ENCODE peak calls at places on chromosomes 13 and 19, in ten cellular contexts. U is cardiac muscle cell; I is keratinocyte; G is ascending aorta; Z is PC-9; J is tibial artery; L is psoas muscle; M is cardiac fibroblast; D is AG04450; C is CD8-positive, alpha-beta T cell. V is an unnamed sample.

GRCh38 chr13:61136515-61136914 is 279.1 kb downstream of the PCDH20 start:
- DNase-seq in U (no peak), I (no peak), G (no peak), Z (no peak), J (no peak), L (no peak), M (no peak), D (no peak), C (no peak), V (no peak)

GRCh38 chr19:57887195-57887941 is 1.5 kb downstream of the ZNF814 start:
- DNase-seq in U (peak), I (no peak), G (no peak), Z (no peak), J (no peak), L (no peak), M (peak), D (no peak), C (no peak), V (peak)

GRCh38 chr13:110869805-110870706 is 44.8 kb downstream of the ANKRD10 start:
- DNase-seq in U (peak), I (peak), G (peak), Z (peak), J (peak), L (peak), M (peak), D (peak), C (no peak), V (peak)

GRCh38 chr13:113859311-113860050 is 4.4 kb downstream of the GAS6 start:
- DNase-seq in U (no peak), I (no peak), G (no peak), Z (no peak), J (no peak), L (no peak), M (no peak), D (no peak), C (no peak), V (no peak)

GRCh38 chr13:23289917-23290357 is 109.2 kb downstream of the SGCG start:
- DNase-seq in U (no peak), I (peak), G (no peak), Z (no peak), J (no peak), L (no peak), M (peak), D (peak), C (no peak), V (peak)

GRCh38 chr19:15452111-15453047 is 2.6 kb upstream of the WIZ start:
- DNase-seq in U (peak), I (peak), G (peak), Z (peak), J (peak), L (peak), M (peak), D (peak), C (no peak), V (no peak)

GRCh38 chr13:33194820-33195692 is 90.5 kb downstream of the STARD13 start:
- DNase-seq in U (no peak), I (no peak), G (peak), Z (peak), J (no peak), L (no peak), M (peak), D (peak), C (no peak), V (no peak)

GRCh38 chr19:35299523-35300339 is 7.8 kb downstream of the MAG start:
- DNase-seq in U (peak), I (no peak), G (no peak), Z (no peak), J (no peak), L (no peak), M (no peak), D (no peak), C (no peak), V (no peak)

GRCh38 chr13:44842158-44842557 is 147.1 kb downstream of the NUFIP1 start:
- DNase-seq in U (no peak), I (no peak), G (no peak), Z (peak), J (no peak), L (no peak), M (peak), D (no peak), C (no peak), V (no peak)

GRCh38 chr19:40578442-40578908 is 1.8 kb downstream of the SHKBP1 start:
- DNase-seq in U (no peak), I (no peak), G (no peak), Z (no peak), J (no peak), L (no peak), M (peak), D (no peak), C (no peak), V (no peak)

GRCh38 chr13:74142257-74142656 is 8.1 kb upstream of the KLF12 start:
- DNase-seq in U (no peak), I (no peak), G (no peak), Z (no peak), J (no peak), L (no peak), M (no peak), D (no peak), C (no peak), V (no peak)

GRCh38 chr19:22523940-22524339 is 101.8 kb upstream of the ZNF98 start:
- DNase-seq in U (no peak), I (no peak), G (no peak), Z (no peak), J (no peak), L (no peak), M (no peak), D (no peak), C (no peak), V (no peak)

GRCh38 chr13:23443878-23444277 is 10.4 kb upstream of the SACS start:
- DNase-seq in U (no peak), I (no peak), G (no peak), Z (no peak), J (no peak), L (no peak), M (no peak), D (no peak), C (no peak), V (no peak)

GRCh38 chr19:12754465-12755196 is 3.0 kb downstream of the BEST2 start:
- DNase-seq in U (no peak), I (no peak), G (no peak), Z (no peak), J (no peak), L (no peak), M (no peak), D (no peak), C (no peak), V (no peak)

GRCh38 chr19:12751635-12752034 is at the start of gene BEST2:
- DNase-seq in U (no peak), I (no peak), G (no peak), Z (no peak), J (no peak), L (no peak), M (no peak), D (no peak), C (no peak), V (no peak)

GRCh38 chr19:12750851-12751250 is 740 bp upstream of the BEST2 start:
- DNase-seq in U (no peak), I (no peak), G (no peak), Z (no peak), J (no peak), L (no peak), M (no peak), D (no peak), C (no peak), V (no peak)

GRCh38 chr19:12749938-12750521 is 1.6 kb upstream of the BEST2 start:
- DNase-seq in U (no peak), I (no peak), G (no peak), Z (no peak), J (no peak), L (no peak), M (peak), D (no peak), C (no peak), V (no peak)

GRCh38 chr19:12752056-12752781 is 628 bp downstream of the BEST2 start:
- DNase-seq in U (no peak), I (no peak), G (no peak), Z (no peak), J (no peak), L (no peak), M (no peak), D (no peak), C (no peak), V (no peak)
- H3K4me3 ChIP-seq in U (no peak), I (no peak), G (no peak), Z (no peak), J (no peak), L (no peak), M (no peak), D (no peak), C (no peak), V (no peak)

GRCh38 chr19:17829855-17830566 is 8.7 kb upstream of the INSL3 start:
- DNase-seq in U (peak), I (peak), G (no peak), Z (peak), J (no peak), L (no peak), M (peak), D (no peak), C (no peak), V (no peak)
- TF ChIP-seq CTCF in U (no peak), I (no peak), G (no peak), Z (peak), J (no peak), L (no peak), M (no peak), D (no peak), C (no peak), V (no peak)

GRCh38 chr19:45781282-45782161 is 768 bp downstream of the DMPK start:
- DNase-seq in U (no peak), I (no peak), G (no peak), Z (peak), J (peak), L (peak), M (no peak), D (no peak), C (no peak), V (no peak)
- H3K4me3 ChIP-seq in U (peak), I (no peak), G (peak), Z (peak), J (peak), L (peak), M (peak), D (peak), C (no peak), V (no peak)

DNA sequence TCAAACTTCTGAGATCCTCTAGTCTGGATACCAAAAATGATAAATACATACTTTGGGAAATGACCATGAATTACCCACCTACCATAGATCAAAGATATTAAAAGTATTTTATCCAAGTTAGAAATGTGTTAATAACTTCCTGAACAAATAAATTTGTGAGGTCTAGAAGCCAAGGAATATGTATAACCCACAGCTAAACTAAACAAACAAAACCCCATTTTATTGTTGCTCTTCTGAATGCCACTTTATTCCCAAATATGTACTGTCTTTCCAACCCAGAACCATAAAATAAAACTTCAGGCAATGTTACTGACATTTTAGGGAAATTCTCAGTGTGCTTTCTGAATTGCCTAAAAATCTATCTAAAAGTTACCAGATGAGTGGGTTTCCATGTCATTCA is 35.1 kb downstream of the UBL3 start:
- DNase-seq in U (no peak), I (no peak), G (no peak), Z (no peak), J (no peak), L (no peak), M (no peak), D (no peak), C (no peak), V (no peak)
- TF ChIP-seq CTCF in U (no peak), I (no peak), G (no peak), Z (no peak), J (no peak), L (no peak), M (no peak), D (no peak), C (no peak), V (no peak)

V was measured in LNCaP clone FGC.